ENCODE peak calls at places on chromosomes 1 and 21, in five cellular contexts. O is Daoy, S is RCC 7860, W is osteoblast, E is C1 segment of cervical spinal cord. U is an unnamed sample.

GRCh38 chr1:42089246-42089645 is 64.0 kb upstream of the GUCA2B start:
- DNase-seq in O (no peak), S (no peak), W (no peak), E (no peak), U (no peak)

GRCh38 chr1:198178615-198179014 is 21.8 kb downstream of the NEK7 start:
- DNase-seq in O (no peak), S (no peak), W (no peak), E (no peak), U (no peak)

GRCh38 chr1:25245809-25246599 is 1.2 kb downstream of the RSRP1 start:
- DNase-seq in O (no peak), S (no peak), W (peak; percentile 82), E (no peak), U (no peak)

GRCh38 chr1:9600861-9601834 is 12.4 kb downstream of the TMEM201 start:
- DNase-seq in O (no peak), S (no peak), W (peak; percentile 66), E (no peak), U (no peak)

GRCh38 chr1:219931033-219931432 is 2.7 kb upstream of the SLC30A10 start:
- DNase-seq in O (peak; percentile 17), S (no peak), W (no peak), E (no peak), U (no peak)

GRCh38 chr1:15765495-15766194 is 7.0 kb downstream of the FBLIM1 start:
- DNase-seq in O (peak; percentile 92), S (peak; percentile 90), W (peak; percentile 98), E (no peak), U (peak; percentile 95)

GRCh38 chr21:32920474-32920873 is 105.3 kb upstream of the OLIG2 start:
- DNase-seq in O (no peak), S (no peak), W (no peak), E (no peak), U (no peak)

GRCh38 chr1:8090241-8090702 is 64.2 kb upstream of the ERRFI1 start:
- DNase-seq in O (peak; percentile 88), S (peak; percentile 95), W (peak; percentile 62), E (no peak), U (peak; percentile 17)

GRCh38 chr1:145916745-145917144 is 1.8 kb downstream of the PEX11B start:
- DNase-seq in O (no peak), S (peak; percentile 83), W (peak; percentile 58), E (no peak), U (no peak)

GRCh38 chr1:21160263-21160662 is 16.4 kb downstream of the EIF4G3 start:
- DNase-seq in O (no peak), S (no peak), W (no peak), E (no peak), U (no peak)

GRCh38 chr1:219442575-219442974 is 170.3 kb downstream of the ZC3H11B start:
- DNase-seq in O (peak; percentile 61), S (peak; percentile 90), W (peak; percentile 31), E (no peak), U (peak; percentile 80)

GRCh38 chr1:194640322-194640721 is 1453.9 kb upstream of the B3GALT2 start:
- DNase-seq in O (no peak), S (no peak), W (no peak), E (no peak), U (no peak)

GRCh38 chr1:86650065-86650464 is 54.3 kb upstream of the SH3GLB1 start:
- DNase-seq in O (no peak), S (no peak), W (no peak), E (no peak), U (no peak)

GRCh38 chr1:96416111-96416595 is 305.4 kb upstream of the PTBP2 start:
- DNase-seq in O (peak; percentile 98), S (peak; percentile 96), W (peak; percentile 90), E (no peak), U (peak; percentile 92)

GRCh38 chr1:172941945-172942344 is 108.8 kb downstream of the TNFSF18 start:
- DNase-seq in O (no peak), S (no peak), W (no peak), E (no peak), U (no peak)

GRCh38 chr1:228400692-228401454 is 5.8 kb downstream of the TRIM11 start:
- DNase-seq in O (no peak), S (no peak), W (peak; percentile 42), E (no peak), U (no peak)

GRCh38 chr1:111183681-111184080 is 16.8 kb downstream of the DENND2D start:
- DNase-seq in O (no peak), S (no peak), W (no peak), E (no peak), U (no peak)

GRCh38 chr1:102191723-102192122 is 195.0 kb upstream of the OLFM3 start:
- DNase-seq in O (no peak), S (peak; percentile 12), W (peak; percentile 13), E (no peak), U (peak; percentile 0)

GRCh38 chr1:52240592-52240991 is 98.7 kb downstream of the ZFYVE9 start:
- DNase-seq in O (no peak), S (no peak), W (no peak), E (no peak), U (no peak)

GRCh38 chr1:12541274-12542137 is 76.5 kb downstream of the DHRS3 start:
- DNase-seq in O (peak; percentile 75), S (peak; percentile 29), W (peak; percentile 91), E (no peak), U (no peak)

GRCh38 chr1:158177705-158178450 is 2.8 kb upstream of the CD1D start:
- DNase-seq in O (peak; percentile 94), S (no peak), W (peak; percentile 95), E (peak; percentile 16), U (peak; percentile 92)

GRCh38 chr1:93661829-93662474 is 19.7 kb downstream of the BCAR3 start:
- DNase-seq in O (peak; percentile 74), S (peak; percentile 81), W (peak; percentile 73), E (no peak), U (peak; percentile 49)

GRCh38 chr1:159959451-159959850 is 5.4 kb upstream of the SLAMF9 start:
- DNase-seq in O (no peak), S (no peak), W (no peak), E (no peak), U (peak; percentile 38)

GRCh38 chr1:97186381-97186780 is 464.8 kb downstream of the PTBP2 start:
- DNase-seq in O (peak; percentile 27), S (no peak), W (no peak), E (no peak), U (no peak)

GRCh38 chr1:67534627-67535065 is 104.4 kb upstream of the SERBP1 start:
- DNase-seq in O (peak; percentile 84), S (peak; percentile 71), W (peak; percentile 73), E (no peak), U (no peak)

GRCh38 chr1:28640766-28641165 is 2.1 kb downstream of the TAF12 start:
- DNase-seq in O (peak; percentile 29), S (peak; percentile 42), W (no peak), E (no peak), U (no peak)

GRCh38 chr1:47324682-47325081 is 8.9 kb upstream of the CMPK1 start:
- DNase-seq in O (no peak), S (no peak), W (peak; percentile 19), E (no peak), U (no peak)

GRCh38 chr1:68725353-68725752 is 228.5 kb upstream of the DEPDC1 start:
- DNase-seq in O (no peak), S (no peak), W (no peak), E (no peak), U (peak; percentile 2)

GRCh38 chr21:44291936-44292811 is 6.5 kb downstream of the AIRE start:
- DNase-seq in O (no peak), S (no peak), W (no peak), E (no peak), U (no peak)

GRCh38 chr1:7299994-7300393 is 471.1 kb upstream of the VAMP3 start:
- DNase-seq in O (peak; percentile 87), S (peak; percentile 57), W (peak; percentile 71), E (no peak), U (peak; percentile 94)

GRCh38 chr1:232718928-232719927 is 86.0 kb upstream of the MAP10 start:
- DNase-seq in O (no peak), S (no peak), W (no peak), E (no peak), U (no peak)